ENCODE peak calls at places on chromosomes 16 and 17, in eight cellular contexts. L, G, R, Q, T, V, P and K are unnamed samples.

GRCh38 chr16:79756571-79756970 is 156.0 kb upstream of the MAF start:
- DNase-seq in L (no peak), G (no peak), R (no peak), Q (no peak), T (no peak), V (no peak), P (no peak), K (no peak)

GRCh38 chr17:38428150-38428642 is at the start of gene ARHGAP23:
- DNase-seq in L (peak), G (peak), R (peak), Q (peak), T (peak), V (no peak), P (no peak), K (peak)

GRCh38 chr16:83953796-83954576 is 946 bp downstream of the OSGIN1 start:
- DNase-seq in L (peak), G (no peak), R (peak), Q (no peak), T (no peak), V (no peak), P (no peak), K (no peak)

GRCh38 chr16:89442990-89443726 is 47.2 kb downstream of the ANKRD11 start:
- DNase-seq in L (peak), G (no peak), R (peak), Q (no peak), T (no peak), V (no peak), P (peak), K (no peak)

GRCh38 chr17:31321481-31321880 is at the start of gene EVI2A:
- DNase-seq in L (no peak), G (peak), R (peak), Q (no peak), T (no peak), V (no peak), P (peak), K (peak)

GRCh38 chr17:76642994-76643393 is 563 bp downstream of the ST6GALNAC1 start:
- DNase-seq in L (no peak), G (no peak), R (no peak), Q (no peak), T (no peak), V (no peak), P (no peak), K (no peak)

GRCh38 chr16:66419527-66419926 is 7.6 kb upstream of the BEAN1 start:
- DNase-seq in L (no peak), G (no peak), R (no peak), Q (no peak), T (no peak), V (no peak), P (no peak), K (no peak)

GRCh38 chr17:17710355-17710727 is 29.1 kb downstream of the RAI1 start:
- DNase-seq in L (no peak), G (no peak), R (no peak), Q (no peak), T (no peak), V (no peak), P (no peak), K (no peak)

GRCh38 chr16:89391-90302 is 11.6 kb downstream of the MPG start:
- DNase-seq in L (no peak), G (no peak), R (no peak), Q (no peak), T (no peak), V (no peak), P (no peak), K (no peak)

GRCh38 chr17:32264140-32264799 is 1.4 kb upstream of the RHBDL3 start:
- DNase-seq in L (no peak), G (no peak), R (no peak), Q (no peak), T (no peak), V (no peak), P (no peak), K (no peak)

GRCh38 chr16:14302031-14302398 is 230.9 kb downstream of the MRTFB start:
- DNase-seq in L (peak), G (no peak), R (peak), Q (no peak), T (peak), V (no peak), P (peak), K (no peak)

GRCh38 chr17:73782231-73782630 is 138.0 kb upstream of the SDK2 start:
- DNase-seq in L (no peak), G (no peak), R (no peak), Q (no peak), T (no peak), V (no peak), P (no peak), K (no peak)

GRCh38 chr17:72838068-72838467 is 254.4 kb downstream of the SLC39A11 start:
- DNase-seq in L (no peak), G (no peak), R (no peak), Q (no peak), T (no peak), V (no peak), P (no peak), K (no peak)

GRCh38 chr16:71540-72341 is 690 bp downstream of the RHBDF1 start:
- DNase-seq in L (peak), G (no peak), R (peak), Q (no peak), T (peak), V (peak), P (peak), K (no peak)

GRCh38 chr17:18968945-18969887 is 17.3 kb downstream of the SLC5A10 start:
- DNase-seq in L (no peak), G (no peak), R (peak), Q (no peak), T (no peak), V (no peak), P (no peak), K (no peak)

GRCh38 chr17:50356418-50356817 is 10.5 kb downstream of the XYLT2 start:
- DNase-seq in L (no peak), G (no peak), R (no peak), Q (no peak), T (no peak), V (no peak), P (no peak), K (no peak)

GRCh38 chr16:84593825-84594724 is 23.8 kb downstream of the COTL1 start:
- DNase-seq in L (peak), G (peak), R (peak), Q (no peak), T (no peak), V (no peak), P (no peak), K (no peak)

GRCh38 chr17:28345420-28346198 is 10.0 kb downstream of the TNFAIP1 start:
- DNase-seq in L (peak), G (no peak), R (peak), Q (no peak), T (no peak), V (no peak), P (no peak), K (no peak)

GRCh38 chr16:68980695-68981315 is 124.6 kb upstream of the HAS3 start:
- DNase-seq in L (no peak), G (no peak), R (no peak), Q (no peak), T (no peak), V (no peak), P (no peak), K (no peak)

GRCh38 chr17:30519707-30520106 is 42.5 kb downstream of the GOSR1 start:
- DNase-seq in L (no peak), G (no peak), R (peak), Q (peak), T (no peak), V (no peak), P (no peak), K (no peak)

GRCh38 chr16:87457724-87458423 is 35.0 kb downstream of the ZCCHC14 start:
- DNase-seq in L (no peak), G (no peak), R (peak), Q (peak), T (no peak), V (no peak), P (peak), K (no peak)

GRCh38 chr17:65529761-65530157 is 31.7 kb downstream of the AXIN2 start:
- DNase-seq in L (no peak), G (no peak), R (no peak), Q (no peak), T (no peak), V (no peak), P (no peak), K (no peak)

GRCh38 chr17:65527381-65527780 is 34.1 kb downstream of the AXIN2 start:
- DNase-seq in L (no peak), G (no peak), R (no peak), Q (no peak), T (no peak), V (no peak), P (no peak), K (no peak)

GRCh38 chr17:65530158-65530984 is 31.1 kb downstream of the AXIN2 start:
- DNase-seq in L (no peak), G (no peak), R (no peak), Q (no peak), T (no peak), V (no peak), P (no peak), K (no peak)

GRCh38 chr17:65527857-65528591 is 33.4 kb downstream of the AXIN2 start:
- DNase-seq in L (no peak), G (no peak), R (no peak), Q (no peak), T (no peak), V (no peak), P (no peak), K (no peak)

DNA sequence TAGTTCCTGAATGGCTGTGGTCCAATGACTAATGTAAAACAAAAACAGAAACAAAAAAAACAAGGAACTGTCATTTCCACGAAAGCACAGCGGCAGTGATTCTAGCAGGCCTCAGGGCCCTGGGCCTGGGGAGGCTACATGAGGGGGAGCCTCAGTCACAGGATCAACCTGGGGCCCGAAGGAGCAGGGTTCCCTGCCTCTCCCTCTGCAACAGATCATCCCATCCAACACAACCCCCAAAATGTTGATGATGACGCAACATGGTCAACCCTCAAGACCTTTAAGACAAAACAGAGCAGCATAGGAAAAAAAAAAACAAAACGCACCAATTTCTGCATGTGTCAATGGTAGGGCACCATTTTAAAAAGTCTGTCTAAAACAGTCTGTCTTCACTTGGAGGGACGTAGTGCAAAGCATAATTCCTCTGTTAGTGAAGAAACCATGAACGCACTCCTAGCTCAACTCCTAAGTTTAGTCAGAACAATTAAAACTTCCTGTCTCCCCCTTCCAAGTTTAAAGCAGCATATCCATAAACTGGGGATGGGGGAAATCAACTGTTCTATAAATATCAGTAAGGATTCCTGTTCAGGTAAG is 32.3 kb downstream of the AXIN2 start:
- DNase-seq in L (no peak), G (no peak), R (no peak), Q (no peak), T (no peak), V (no peak), P (no peak), K (no peak)
- H3K27ac ChIP-seq in L (no peak), G (no peak), R (no peak), Q (no peak), T (no peak), V (no peak), P (no peak), K (no peak)

GRCh38 chr17:49333806-49334205 is 28.2 kb downstream of the ZNF652 start:
- DNase-seq in L (no peak), G (no peak), R (no peak), Q (no peak), T (no peak), V (no peak), P (no peak), K (no peak)
- H3K27ac ChIP-seq in L (no peak), G (no peak), R (no peak), Q (peak), T (no peak), V (no peak), P (no peak), K (no peak)

DNA sequence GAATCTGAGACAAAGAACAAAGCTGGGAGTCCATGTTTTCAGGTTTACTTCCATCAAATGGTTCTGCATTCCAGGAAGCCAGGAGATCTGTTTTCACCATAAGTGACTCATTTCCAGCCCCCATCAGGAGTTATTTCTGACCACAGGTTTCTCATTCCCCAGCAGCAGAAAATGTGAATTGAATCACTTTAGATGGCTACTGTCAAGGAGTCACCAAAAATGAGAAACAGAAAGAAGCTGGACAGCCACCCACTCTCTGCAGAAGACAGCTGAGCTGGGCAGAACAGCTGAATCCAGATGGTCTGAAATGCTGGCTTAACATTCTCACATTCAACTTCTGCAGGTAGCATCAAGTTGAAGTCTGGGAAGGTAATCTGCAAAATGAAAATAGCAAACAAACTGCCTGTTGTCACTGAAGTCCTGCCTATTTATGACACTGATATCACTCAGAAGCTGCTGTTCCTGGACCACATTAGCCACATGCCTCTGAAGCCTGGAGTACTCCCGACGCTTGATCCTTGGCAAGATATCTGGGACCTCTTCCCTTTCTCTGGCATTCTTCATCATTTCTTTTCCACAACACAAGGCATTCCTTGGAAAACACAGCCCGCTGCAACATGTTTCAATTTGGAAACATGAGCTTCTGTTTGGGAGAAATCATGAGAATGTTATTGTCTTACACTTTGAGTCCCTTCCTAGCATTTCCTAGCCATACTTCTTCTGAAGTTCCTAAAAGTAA is 15.3 kb downstream of the CCL11 start:
- DNase-seq in L (no peak), G (no peak), R (peak), Q (no peak), T (no peak), V (no peak), P (peak), K (no peak)
- H3K27ac ChIP-seq in L (no peak), G (no peak), R (peak), Q (peak), T (peak), V (no peak), P (peak), K (no peak)

GRCh38 chr16:56591377-56592060 is 2.2 kb downstream of the MT3 start:
- DNase-seq in L (no peak), G (no peak), R (no peak), Q (no peak), T (no peak), V (no peak), P (no peak), K (no peak)
- H3K27ac ChIP-seq in L (no peak), G (no peak), R (no peak), Q (no peak), T (no peak), V (no peak), P (no peak), K (peak)

GRCh38 chr17:16459850-16460550 is 32.0 kb downstream of the LRRC75A start:
- DNase-seq in L (peak), G (no peak), R (no peak), Q (no peak), T (no peak), V (no peak), P (no peak), K (no peak)

GRCh38 chr17:16456770-16457316 is 35.1 kb downstream of the LRRC75A start:
- DNase-seq in L (no peak), G (no peak), R (no peak), Q (no peak), T (no peak), V (no peak), P (no peak), K (no peak)

GRCh38 chr17:16461606-16461866 is 30.5 kb downstream of the LRRC75A start:
- DNase-seq in L (no peak), G (no peak), R (no peak), Q (no peak), T (no peak), V (no peak), P (no peak), K (no peak)

GRCh38 chr17:16460796-16461605 is 31.0 kb downstream of the LRRC75A start:
- DNase-seq in L (no peak), G (no peak), R (no peak), Q (no peak), T (no peak), V (no peak), P (no peak), K (no peak)

GRCh38 chr17:16459271-16459670 is 32.7 kb downstream of the LRRC75A start:
- DNase-seq in L (no peak), G (no peak), R (no peak), Q (no peak), T (no peak), V (no peak), P (no peak), K (no peak)
- H3K27ac ChIP-seq in L (no peak), G (no peak), R (no peak), Q (no peak), T (no peak), V (no peak), P (no peak), K (no peak)

DNA sequence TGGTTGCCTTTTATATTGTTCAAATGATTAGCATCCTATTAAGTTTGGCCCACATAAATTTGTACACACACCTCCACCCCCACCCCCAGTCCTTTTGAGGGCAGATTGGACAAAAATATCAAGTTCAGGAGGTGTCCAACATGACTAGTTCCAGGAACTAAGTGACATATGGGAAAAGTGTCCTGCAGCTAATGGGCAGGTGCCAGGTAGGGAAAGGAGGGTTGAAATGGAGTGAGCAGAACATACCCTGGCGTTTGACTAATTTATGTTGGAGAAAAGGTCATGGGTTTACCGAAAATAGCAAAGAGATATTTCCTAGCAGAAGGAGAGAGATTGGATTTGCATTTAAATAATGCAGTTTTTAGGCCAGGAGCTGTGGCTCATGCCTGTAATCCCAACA is 4.9 kb downstream of the KCTD2 start:
- DNase-seq in L (no peak), G (no peak), R (no peak), Q (no peak), T (no peak), V (no peak), P (no peak), K (peak)
- H3K27ac ChIP-seq in L (no peak), G (no peak), R (no peak), Q (no peak), T (no peak), V (no peak), P (no peak), K (no peak)

GRCh38 chr16:3150346-3151218 is 15.8 kb downstream of the ZNF213 start:
- DNase-seq in L (peak), G (peak), R (peak), Q (peak), T (peak), V (peak), P (peak), K (peak)
- H3K27ac ChIP-seq in L (peak), G (peak), R (peak), Q (peak), T (peak), V (peak), P (peak), K (peak)

DNA sequence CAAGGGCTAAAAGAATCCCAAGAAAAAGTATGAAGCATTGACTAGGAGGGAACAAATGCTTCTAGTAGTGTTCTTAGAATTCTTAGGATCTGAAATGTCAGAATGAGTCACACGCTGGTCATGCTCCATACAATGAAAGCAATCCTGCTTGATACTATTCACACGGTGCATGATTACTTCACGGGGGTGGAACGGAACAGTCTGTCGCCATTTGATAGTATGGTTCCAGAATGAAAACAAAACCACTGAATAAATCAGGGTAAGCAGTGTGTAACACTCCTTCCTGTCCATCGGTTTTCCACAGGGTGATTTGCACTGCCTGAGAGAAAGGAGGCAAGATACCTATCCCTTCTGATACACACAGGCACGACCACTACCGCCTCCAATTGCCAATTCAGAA is 22.9 kb upstream of the YWHAE start:
- DNase-seq in L (no peak), G (no peak), R (peak), Q (peak), T (no peak), V (no peak), P (no peak), K (no peak)
- H3K27ac ChIP-seq in L (no peak), G (no peak), R (peak), Q (peak), T (peak), V (no peak), P (no peak), K (no peak)